ENCODE peak calls at places on chromosomes 2 and 18, in four cellular contexts. K, V, G and E are unnamed samples.

GRCh38 chr2:216985658-216986141 is 125.8 kb upstream of the TNP1 start:
- DNase-seq in V (no peak), K (no peak), G (no peak), E (no peak)

GRCh38 chr2:234098675-234099195 is 48.2 kb downstream of the SPP2 start:
- DNase-seq in G (no peak), K (no peak), V (no peak), E (no peak)

GRCh38 chr2:113126845-113127645 is at the start of gene IL1RN:
- DNase-seq in V (no peak), K (no peak), G (no peak), E (no peak)

GRCh38 chr2:211748339-211748738 is 790.3 kb downstream of the ERBB4 start:
- DNase-seq in G (no peak), V (no peak), K (no peak), E (no peak)

GRCh38 chr18:77249583-77250500 is at the start of gene GALR1:
- DNase-seq in K (no peak), G (peak), V (no peak), E (no peak)

GRCh38 chr18:74836296-74837139 is 238.8 kb downstream of the ZNF407 start:
- DNase-seq in V (no peak), K (no peak), G (peak), E (no peak)

GRCh38 chr2:39666489-39667141 is 898 bp downstream of the TMEM178A start:
- DNase-seq in K (no peak), V (no peak), G (peak), E (no peak)

GRCh38 chr2:169933124-169933711 is 106.0 kb downstream of the UBR3 start:
- DNase-seq in V (no peak), G (peak), K (no peak), E (no peak)

GRCh38 chr2:222738759-222739292 is 67.4 kb downstream of the MOGAT1 start:
- DNase-seq in G (no peak), K (no peak), V (no peak), E (no peak)

GRCh38 chr2:240567872-240568677 is at the start of gene RNPEPL1:
- DNase-seq in V (no peak), G (peak), K (no peak), E (no peak)

GRCh38 chr2:197174539-197175094 is 136.0 kb downstream of the ANKRD44 start:
- DNase-seq in V (no peak), K (no peak), G (peak), E (no peak)

GRCh38 chr2:152432206-152432653 is 97.3 kb downstream of the FMNL2 start:
- DNase-seq in V (no peak), G (no peak), K (no peak), E (no peak)

GRCh38 chr2:37657471-37657870 is 14.0 kb downstream of the CDC42EP3 start:
- DNase-seq in K (no peak), V (no peak), G (no peak), E (no peak)

GRCh38 chr18:6056171-6056932 is 161.0 kb upstream of the TMEM200C start:
- DNase-seq in V (no peak), K (no peak), G (peak), E (no peak)

GRCh38 chr2:156157670-156158069 is 174.9 kb downstream of the NR4A2 start:
- DNase-seq in V (no peak), G (peak), K (no peak), E (no peak)

GRCh38 chr2:10772868-10773215 is 39.7 kb downstream of the PDIA6 start:
- DNase-seq in V (no peak), K (no peak), G (no peak), E (no peak)

GRCh38 chr2:241000831-241001321 is 2.5 kb downstream of the SNED1 start:
- DNase-seq in V (no peak), K (no peak), G (no peak), E (no peak)

GRCh38 chr2:11688222-11689069 is 18.5 kb upstream of the NTSR2 start:
- DNase-seq in G (peak), V (peak), K (peak), E (peak)

GRCh38 chr2:96100893-96101304 is 15.5 kb downstream of the ADRA2B start:
- DNase-seq in V (no peak), G (no peak), K (no peak), E (no peak)

GRCh38 chr2:182862003-182862402 is 4.4 kb downstream of the FRZB start:
- DNase-seq in V (no peak), G (no peak), K (no peak), E (no peak)

GRCh38 chr2:83221258-83221657 is 1237.8 kb downstream of the SUCLG1 start:
- DNase-seq in K (no peak), G (no peak), V (no peak), E (no peak)

GRCh38 chr2:219664958-219665357 is 37.5 kb downstream of the SLC4A3 start:
- DNase-seq in V (no peak), G (peak), K (no peak), E (no peak)

GRCh38 chr2:5227062-5227699 is 465.0 kb upstream of the SOX11 start:
- DNase-seq in V (no peak), G (peak), K (no peak), E (no peak)

GRCh38 chr2:85310330-85310729 is 17.5 kb downstream of the TGOLN2 start:
- DNase-seq in K (no peak), G (peak), V (no peak), E (no peak)

GRCh38 chr18:33128581-33128980 is 311.9 kb downstream of the CCDC178 start:
- DNase-seq in V (no peak), K (no peak), G (peak), E (no peak)

GRCh38 chr2:65064728-65065552 is 8.7 kb downstream of the CEP68 start:
- DNase-seq in G (peak), K (no peak), V (no peak), E (no peak)

GRCh38 chr2:191386938-191387536 is 141.8 kb downstream of the MYO1B start:
- DNase-seq in V (no peak), K (no peak), G (peak), E (no peak)

GRCh38 chr2:213036836-213037235 is 114.6 kb downstream of the IKZF2 start:
- DNase-seq in G (peak), K (no peak), V (no peak), E (no peak)

GRCh38 chr2:173354073-173354600 is 535 bp upstream of the CDCA7 start:
- DNase-seq in G (no peak), K (no peak), V (no peak), E (no peak)

GRCh38 chr2:168699834-168700417 is 102.5 kb upstream of the NOSTRIN start:
- DNase-seq in G (peak), V (no peak), K (no peak), E (no peak)

GRCh38 chr2:159185401-159186130 is 100.9 kb downstream of the WDSUB1 start:
- DNase-seq in K (no peak), V (no peak), G (peak), E (no peak)

GRCh38 chr18:46630160-46630559 is 26.9 kb downstream of the LOXHD1 start:
- DNase-seq in K (no peak), V (no peak), G (no peak), E (no peak)